ENCODE peak calls at places on chromosomes 2 and 18, in eight cellular contexts. Z is A549; G is MM.1S; N is mucosa of descending colon; B is heart right ventricle; L is CD4-positive, alpha-beta memory T cell; W is lower lobe of right lung; X is neuronal stem cell. C is an unnamed sample.

GRCh38 chr2:119234021-119235019 is 10.7 kb downstream of the STEAP3 start:
- DNase-seq in X (peak; percentile 65), W (no peak), N (no peak), B (no peak), Z (no peak), L (no peak), G (no peak), C (no peak)

GRCh38 chr2:230885467-230886130 is 20.9 kb downstream of the ITM2C start:
- DNase-seq in Z (no peak), G (peak; percentile 54), L (no peak), W (no peak), B (no peak), N (peak; percentile 45), X (peak; percentile 66), C (no peak)

GRCh38 chr2:172270278-172271079 is 156.9 kb upstream of the ITGA6 start:
- DNase-seq in G (no peak), Z (no peak), B (no peak), W (no peak), X (no peak), L (no peak), N (peak; percentile 71), C (no peak)

GRCh38 chr2:8469709-8470493 is 212.0 kb upstream of the ID2 start:
- DNase-seq in X (no peak), N (no peak), Z (no peak), L (no peak), G (no peak), W (no peak), B (no peak), C (no peak)

GRCh38 chr2:153811516-153811915 is 60.2 kb upstream of the GALNT13 start:
- DNase-seq in W (no peak), N (no peak), G (no peak), Z (no peak), L (no peak), B (no peak), X (no peak), C (no peak)

GRCh38 chr2:109135572-109136185 is 6.7 kb downstream of the SH3RF3 start:
- DNase-seq in X (peak; percentile 48), L (no peak), B (no peak), N (no peak), G (no peak), Z (no peak), W (no peak), C (no peak)

GRCh38 chr2:117942551-117942950 is 71.3 kb downstream of the CCDC93 start:
- DNase-seq in Z (no peak), X (no peak), N (no peak), G (no peak), L (no peak), W (no peak), B (no peak), C (no peak)

GRCh38 chr2:8671176-8671575 is 10.7 kb upstream of the ID2 start:
- DNase-seq in X (no peak), N (no peak), L (no peak), G (no peak), W (peak; percentile 14), Z (no peak), B (no peak), C (no peak)

GRCh38 chr2:96873651-96874096 is 3.8 kb upstream of the SEMA4C start:
- DNase-seq in W (no peak), N (no peak), B (peak; percentile 87), Z (no peak), G (no peak), L (no peak), X (no peak), C (no peak)

GRCh38 chr2:226116346-226116745 is 683.3 kb downstream of the IRS1 start:
- DNase-seq in W (no peak), Z (no peak), X (no peak), G (no peak), L (no peak), B (no peak), N (no peak), C (no peak)

GRCh38 chr2:236889791-236890704 is 195.6 kb upstream of the COPS8 start:
- DNase-seq in B (no peak), Z (no peak), L (no peak), G (no peak), W (no peak), X (no peak), N (no peak), C (no peak)

GRCh38 chr2:48592067-48592466 is 25.6 kb upstream of the GTF2A1L start:
- DNase-seq in L (no peak), Z (no peak), B (no peak), W (no peak), N (no peak), G (no peak), X (no peak), C (no peak)

GRCh38 chr18:3256693-3257626 is 5.0 kb upstream of the MYL12B start:
- DNase-seq in W (no peak), Z (no peak), L (no peak), B (no peak), X (no peak), G (peak; percentile 31), N (no peak), C (no peak)

GRCh38 chr2:112055833-112056625 is 960 bp downstream of the TMEM87B start:
- DNase-seq in B (peak; percentile 86), G (peak; percentile 34), L (peak; percentile 71), Z (peak; percentile 54), X (peak; percentile 41), N (peak; percentile 82), W (peak; percentile 70), C (no peak)

GRCh38 chr2:10688921-10689807 is 611 bp downstream of the NOL10 start:
- DNase-seq in G (no peak), L (no peak), X (peak; percentile 14), N (no peak), B (peak; percentile 21), Z (peak; percentile 20), W (peak; percentile 61), C (no peak)

GRCh38 chr2:71933467-71934319 is 214.0 kb downstream of the CYP26B1 start:
- DNase-seq in W (no peak), L (no peak), Z (no peak), G (no peak), N (no peak), B (no peak), X (no peak), C (no peak)

GRCh38 chr2:177908182-177908581 is 164.4 kb downstream of the PDE11A start:
- DNase-seq in G (peak; percentile 42), Z (no peak), X (no peak), L (no peak), N (no peak), B (no peak), W (no peak), C (no peak)

GRCh38 chr18:58391932-58392331 is 237.0 kb downstream of the ALPK2 start:
- DNase-seq in G (no peak), Z (no peak), N (no peak), X (no peak), L (no peak), B (no peak), W (no peak), C (no peak)

GRCh38 chr2:54183281-54183680 is 67.9 kb downstream of the ACYP2 start:
- DNase-seq in L (no peak), G (no peak), N (no peak), X (no peak), W (no peak), B (no peak), Z (no peak), C (no peak)

GRCh38 chr2:54680397-54681032 is 42.9 kb upstream of the EML6 start:
- DNase-seq in X (no peak), N (no peak), Z (no peak), W (no peak), B (no peak), L (no peak), G (no peak), C (no peak)

DNA sequence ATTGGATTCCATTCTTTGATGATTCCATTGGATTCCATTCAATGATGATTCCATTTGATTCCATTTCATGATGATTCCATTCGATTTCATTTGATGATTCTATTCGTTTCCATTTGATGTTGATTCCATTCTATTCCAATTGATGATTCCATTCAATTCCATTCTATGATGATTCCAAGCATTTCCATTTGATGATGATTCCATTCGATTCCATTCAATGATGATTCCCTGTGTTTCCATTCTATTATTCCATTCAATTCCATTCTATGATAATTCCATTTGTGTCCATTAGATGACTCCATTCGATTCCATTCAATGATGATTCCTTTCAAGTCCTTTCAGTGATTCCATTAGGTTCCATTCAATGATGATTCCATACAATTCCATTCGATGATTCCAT is 1090.5 kb downstream of the RPIA start:
- DNase-seq in W (no peak), L (no peak), Z (no peak), G (no peak), X (no peak), B (no peak), N (no peak), C (no peak)
- H3K9me3 ChIP-seq in W (peaks cover 87% of the 10 kb centered on the region), L (peaks cover 9% of the 10 kb centered on the region), Z (peaks cover 40% of the 10 kb centered on the region), G (no peaks in the 10 kb centered on the region), X (peaks cover 7% of the 10 kb centered on the region), B (peaks cover 83% of the 10 kb centered on the region), N (peaks cover 95% of the 10 kb centered on the region), C (peaks cover 11% of the 10 kb centered on the region)

DNA sequence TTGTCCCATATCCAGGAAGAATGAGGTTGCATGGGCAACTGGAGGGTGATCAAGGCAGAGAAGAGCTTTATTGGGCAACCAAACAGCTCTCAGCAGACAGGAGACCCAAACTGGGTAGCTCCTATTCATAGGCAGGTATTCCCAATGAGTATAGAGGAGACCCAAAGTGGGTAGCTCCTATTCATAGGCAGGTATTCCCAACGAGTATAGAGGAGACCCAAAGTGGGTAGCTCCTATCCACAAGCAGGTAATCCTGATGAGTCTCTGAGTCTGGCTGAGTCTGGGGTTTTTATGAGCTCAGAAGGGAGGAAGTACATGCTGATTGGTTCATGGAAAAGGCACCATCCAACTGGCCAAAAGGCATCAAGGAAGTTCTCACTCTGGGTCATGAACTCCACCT is 5.3 kb upstream of the GORASP2 start:
- DNase-seq in N (no peak), B (no peak), X (no peak), Z (no peak), G (no peak), W (no peak), L (no peak), C (no peak)
- H3K9me3 ChIP-seq in N (peaks cover 7% of the 10 kb centered on the region), B (no peaks in the 10 kb centered on the region), X (peaks cover 5% of the 10 kb centered on the region), Z (peaks cover 14% of the 10 kb centered on the region), G (no peaks in the 10 kb centered on the region), W (peaks cover 5% of the 10 kb centered on the region), L (no peaks in the 10 kb centered on the region), C (no peaks in the 10 kb centered on the region)

DNA sequence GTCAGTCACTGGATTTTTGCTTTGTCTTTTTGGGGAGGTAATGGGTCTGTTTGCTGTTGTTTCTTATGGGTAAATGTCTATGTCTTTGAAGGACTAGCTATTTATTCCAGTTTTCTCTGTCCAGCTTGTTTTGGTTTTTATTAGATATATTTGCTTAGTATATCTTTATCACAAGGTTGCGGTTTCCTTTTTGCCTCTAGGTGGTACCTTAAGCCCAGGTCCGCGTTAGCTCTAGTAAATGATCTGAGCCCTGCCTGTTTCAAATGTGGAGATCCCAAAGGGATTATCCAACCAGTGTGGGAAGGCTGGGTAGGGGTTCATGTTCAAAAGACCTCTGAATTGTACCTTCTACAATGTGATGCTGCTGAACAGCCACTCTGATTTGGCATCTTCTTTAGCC is 114.5 kb downstream of the MYO3B start:
- DNase-seq in W (no peak), B (no peak), Z (no peak), X (no peak), G (no peak), L (no peak), N (no peak), C (no peak)
- H3K9me3 ChIP-seq in W (no peaks in the 10 kb centered on the region), B (peaks cover 3% of the 10 kb centered on the region), Z (peaks cover 5% of the 10 kb centered on the region), X (no peaks in the 10 kb centered on the region), G (no peaks in the 10 kb centered on the region), L (no peaks in the 10 kb centered on the region), N (no peaks in the 10 kb centered on the region), C (no peaks in the 10 kb centered on the region)

DNA sequence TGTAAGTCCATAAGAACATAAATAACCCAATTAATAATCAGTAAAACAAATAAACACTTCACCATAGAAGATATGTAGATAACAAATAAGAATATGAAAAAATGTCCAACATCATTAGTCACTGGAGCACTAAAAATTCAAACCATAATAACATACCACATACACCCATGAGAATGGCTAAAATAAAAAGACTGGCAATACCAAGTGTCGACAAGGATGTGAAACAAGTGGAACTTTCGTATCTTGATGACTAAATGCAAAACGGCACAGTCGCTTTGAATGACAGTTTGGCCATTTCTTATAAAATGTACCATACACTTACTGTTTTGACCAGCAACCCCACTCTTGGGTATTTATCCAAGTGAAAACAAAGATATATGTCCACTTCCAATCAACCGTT is 26.8 kb downstream of the ANKMY1 start:
- DNase-seq in X (no peak), L (no peak), Z (no peak), N (no peak), W (no peak), B (no peak), G (no peak), C (no peak)
- H3K9me3 ChIP-seq in X (peaks cover 20% of the 10 kb centered on the region), L (no peaks in the 10 kb centered on the region), Z (peaks cover 38% of the 10 kb centered on the region), N (peaks cover 23% of the 10 kb centered on the region), W (peaks cover 20% of the 10 kb centered on the region), B (peaks cover 13% of the 10 kb centered on the region), G (no peaks in the 10 kb centered on the region), C (peaks cover 5% of the 10 kb centered on the region)

C was measured in T-helper 17 cell.